ENCODE peak calls at places on chromosome 14, in nine cellular contexts. Z is activated CD8-positive, alpha-beta T cell treated with anti-CD3 and anti-CD28 coated beads for 36 hours; J is WTC11; S is gastrocnemius medialis; R is GM12864; X is AG04450; D is CD4-positive, alpha-beta T cell; U is hepatocyte; T is fibroblast of pulmonary artery. H is an unnamed sample.

GRCh38 chr14:73055251-73055650 is 3.1 kb upstream of the RBM25 start:
- DNase-seq in Z (no peak), J (no peak), S (no peak), R (no peak), X (no peak), D (no peak), U (no peak), T (no peak), H (no peak)

GRCh38 chr14:42459171-42459685 is 852.6 kb downstream of the LRFN5 start:
- DNase-seq in Z (no peak), J (no peak), S (no peak), R (no peak), X (no peak), D (no peak), U (no peak), T (no peak), H (no peak)

GRCh38 chr14:24952851-24953666 is 96.9 kb downstream of the STXBP6 start:
- DNase-seq in Z (no peak), J (peak; percentile 49), S (no peak), R (no peak), X (no peak), D (no peak), U (peak; percentile 40), T (no peak), H (no peak)

GRCh38 chr14:104721704-104722431 is 2.2 kb upstream of the ADSS1 start:
- DNase-seq in Z (no peak), J (no peak), S (peak; percentile 97), R (no peak), X (no peak), D (no peak), U (no peak), T (no peak), H (no peak)

GRCh38 chr14:64755661-64756265 is 51.5 kb downstream of the PLEKHG3 start:
- DNase-seq in Z (peak; percentile 49), J (no peak), S (peak; percentile 34), R (no peak), X (no peak), D (peak; percentile 57), U (peak; percentile 74), T (peak; percentile 24), H (no peak)

GRCh38 chr14:75334191-75335051 is 55.8 kb downstream of the FOS start:
- DNase-seq in Z (peak; percentile 71), J (no peak), S (peak; percentile 49), R (peak; percentile 60), X (no peak), D (peak; percentile 62), U (no peak), T (no peak), H (peak; percentile 49)

GRCh38 chr14:74620497-74620921 is 8.5 kb upstream of the LTBP2 start:
- DNase-seq in Z (peak; percentile 77), J (no peak), S (no peak), R (no peak), X (peak; percentile 61), D (no peak), U (no peak), T (peak; percentile 87), H (no peak)

GRCh38 chr14:22540286-22540685 is 48.7 kb downstream of the DAD1 start:
- DNase-seq in Z (no peak), J (no peak), S (no peak), R (no peak), X (no peak), D (no peak), U (no peak), T (no peak), H (no peak)

GRCh38 chr14:73467377-73467776 is 9.0 kb upstream of the NUMB start:
- DNase-seq in Z (peak; percentile 89), J (no peak), S (no peak), R (no peak), X (no peak), D (no peak), U (no peak), T (peak; percentile 66), H (no peak)

GRCh38 chr14:37903561-37904191 is 304.0 kb upstream of the SSTR1 start:
- DNase-seq in Z (peak; percentile 17), J (no peak), S (no peak), R (no peak), X (peak; percentile 10), D (no peak), U (peak; percentile 77), T (peak; percentile 70), H (peak; percentile 26)

GRCh38 chr14:42002139-42002538 is 395.5 kb downstream of the LRFN5 start:
- DNase-seq in Z (no peak), J (no peak), S (no peak), R (no peak), X (peak; percentile 2), D (no peak), U (no peak), T (peak; percentile 42), H (no peak)

GRCh38 chr14:36520601-36521525 is 831 bp upstream of the NKX2-1 start:
- DNase-seq in Z (no peak), J (peak; percentile 73), S (no peak), R (no peak), X (no peak), D (no peak), U (peak; percentile 61), T (peak; percentile 6), H (peak; percentile 63)

GRCh38 chr14:53190938-53191337 is 37.8 kb upstream of the DDHD1 start:
- DNase-seq in Z (peak; percentile 79), J (no peak), S (no peak), R (peak; percentile 21), X (no peak), D (no peak), U (no peak), T (peak; percentile 38), H (peak; percentile 29)

GRCh38 chr14:24277606-24278321 is 6.4 kb upstream of the RABGGTA start:
- DNase-seq in Z (peak; percentile 49), J (no peak), S (no peak), R (no peak), X (no peak), D (no peak), U (no peak), T (no peak), H (no peak)

GRCh38 chr14:83294941-83295340 is 1761.3 kb upstream of the SEL1L start:
- DNase-seq in Z (no peak), J (no peak), S (no peak), R (no peak), X (no peak), D (no peak), U (no peak), T (peak; percentile 40), H (no peak)

DNA sequence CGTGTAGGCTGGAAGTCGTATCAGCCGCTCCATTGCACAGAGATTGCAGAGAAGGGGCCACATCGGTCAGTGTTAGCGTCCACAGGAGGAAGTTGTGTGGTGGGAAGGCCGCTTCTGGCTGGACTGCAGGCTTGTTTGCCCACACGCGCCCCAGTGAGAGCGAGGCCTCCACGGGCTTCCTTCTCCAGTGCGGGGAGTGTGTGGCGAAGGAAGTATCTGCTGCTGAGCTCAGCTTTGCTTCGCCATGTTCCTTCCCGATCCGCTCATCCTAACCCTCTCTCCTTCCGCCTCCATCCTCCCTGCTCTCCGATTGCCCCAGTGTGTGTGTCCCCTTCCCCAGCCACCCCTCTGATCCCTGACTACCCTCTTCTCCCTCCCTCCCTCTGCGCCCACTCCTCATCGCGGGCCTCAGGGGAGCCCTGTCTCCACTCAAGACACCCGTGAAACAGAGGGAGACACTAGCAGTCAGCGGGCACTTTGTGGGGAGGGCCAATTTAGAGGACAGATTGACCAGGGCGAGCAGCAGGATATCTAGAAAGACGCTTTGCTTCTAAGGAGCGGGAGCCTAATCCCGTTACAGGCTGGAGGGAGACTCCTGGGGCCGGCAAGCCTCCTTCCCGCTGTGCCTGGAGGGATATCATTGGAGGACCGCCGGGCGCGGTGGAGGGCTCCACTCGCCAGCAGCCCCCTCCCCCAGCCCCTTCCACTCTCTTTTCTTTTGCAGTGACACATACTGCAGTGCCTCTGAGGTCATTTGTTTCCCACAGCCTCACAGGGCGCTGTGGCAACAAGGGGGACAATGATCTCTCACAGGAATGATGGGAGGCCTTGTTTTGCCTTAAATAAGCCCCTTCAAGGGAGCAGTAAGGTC is 428.8 kb downstream of the ZFP36L1 start:
- DNase-seq in Z (no peak), J (peak; percentile 68), S (peak; percentile 21), R (no peak), X (no peak), D (no peak), U (peak; percentile 56), T (peak; percentile 61), H (no peak)
- TF ChIP-seq CTCF in Z (no peak), J (no peak), S (no peak), R (no peak), X (no peak), D (no peak), U (no peak), T (no peak), H (no peak)

DNA sequence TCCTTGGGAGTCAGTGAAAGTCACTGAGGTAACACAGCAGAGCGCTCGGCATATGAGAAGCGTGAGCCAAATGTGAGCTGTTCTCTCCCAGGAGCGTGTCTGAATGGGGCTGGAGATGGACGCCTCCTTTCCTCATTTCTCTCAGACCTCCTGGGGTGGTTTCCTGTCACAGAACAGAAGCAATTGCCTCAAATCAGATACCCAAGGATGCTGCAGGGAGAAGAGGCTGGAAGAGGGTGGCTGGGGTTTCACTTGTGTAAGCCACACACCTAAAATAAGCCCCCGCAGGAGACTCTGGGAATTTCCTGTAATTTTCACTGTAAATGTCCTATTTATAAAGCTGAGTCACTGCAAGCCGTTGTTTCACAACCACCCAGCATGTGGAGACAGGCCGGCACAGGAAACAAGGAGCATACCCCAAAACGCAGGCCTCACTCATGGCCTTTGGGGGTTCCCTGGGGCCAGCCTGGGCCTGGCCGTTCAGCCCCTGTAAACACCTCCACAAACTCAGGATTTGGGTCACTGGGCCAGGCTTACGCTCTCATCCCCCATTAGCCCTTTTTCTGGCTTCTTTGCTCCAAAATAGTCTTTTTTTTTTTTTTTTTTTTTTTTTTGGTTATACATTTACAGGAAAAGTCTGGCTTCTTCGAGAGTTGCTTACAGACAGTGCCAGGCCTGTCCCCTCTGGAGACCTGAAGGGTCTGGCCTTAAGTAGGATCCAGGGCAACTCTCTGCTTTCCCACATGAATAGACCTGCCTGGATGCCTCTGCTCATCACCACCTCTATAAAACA is 55.3 kb downstream of the VCPKMT start:
- DNase-seq in Z (peak; percentile 75), J (no peak), S (peak; percentile 49), R (no peak), X (peak; percentile 76), D (no peak), U (peak; percentile 81), T (peak; percentile 95), H (peak; percentile 61)
- TF ChIP-seq CTCF in Z (no peak), J (peak; percentile 19), S (no peak), R (no peak), X (peak; percentile 34), D (no peak), U (peak; percentile 11), T (peak; percentile 28), H (no peak)

DNA sequence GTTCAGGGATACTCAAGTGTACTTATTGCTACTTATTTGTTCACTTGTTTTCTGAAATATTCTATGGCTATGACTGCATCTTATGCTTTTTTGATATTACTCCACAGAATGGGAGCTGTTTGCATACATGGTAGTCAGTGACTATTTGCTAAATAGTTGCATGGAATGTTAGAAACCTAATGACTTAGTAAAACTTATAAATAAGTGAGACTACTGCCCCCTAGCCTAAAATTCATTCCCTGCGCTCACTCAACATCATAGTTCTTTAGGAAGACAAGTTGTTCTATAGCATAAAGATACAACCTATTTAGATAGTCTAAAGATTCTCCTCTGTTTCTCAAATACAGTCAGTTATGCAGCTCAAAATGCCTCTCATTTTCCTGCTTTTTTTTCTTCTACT is 305.5 kb downstream of the CEP128 start:
- DNase-seq in Z (peak; percentile 5), J (no peak), S (no peak), R (no peak), X (no peak), D (no peak), U (peak; percentile 8), T (peak; percentile 25), H (no peak)
- TF ChIP-seq CTCF in Z (no peak), J (no peak), S (no peak), R (peak; percentile 17), X (peak; percentile 35), D (no peak), U (peak; percentile 35), T (peak; percentile 17), H (peak; percentile 11)

GRCh38 chr14:29521526-29522137 is 406.0 kb downstream of the PRKD1 start:
- DNase-seq in Z (peak; percentile 9), J (peak; percentile 51), S (no peak), R (no peak), X (no peak), D (no peak), U (peak; percentile 7), T (peak; percentile 36), H (no peak)
- TF ChIP-seq CTCF in Z (peak; percentile 30), J (peak; percentile 36), S (no peak), R (peak; percentile 20), X (peak; percentile 44), D (no peak), U (no peak), T (peak; percentile 50), H (no peak)

H was measured in GM20000.